ENCODE peak calls at places on chromosomes 13 and 19, in five cellular contexts. One of them, this sample, is unnamed.

GRCh38 chr13:98022210-98022609 is 68.7 kb downstream of the IPO5 start:
- DNase-seq in body of pancreas: no peak
- DNase-seq in GM23338: no peak
- DNase-seq in lower lobe of right lung: no peak
- DNase-seq in uterus: no peak
- DNase-seq in this sample: no peak

GRCh38 chr13:76053181-76053580 is 417.1 kb downstream of the LMO7 start:
- DNase-seq in lower lobe of right lung: no peak
- DNase-seq in body of pancreas: no peak
- DNase-seq in uterus: no peak
- DNase-seq in GM23338: no peak
- DNase-seq in this sample: no peak

GRCh38 chr19:30086916-30087315 is 144.9 kb downstream of the URI1 start:
- DNase-seq in GM23338: no peak
- DNase-seq in uterus: no peak
- DNase-seq in body of pancreas: no peak
- DNase-seq in lower lobe of right lung: peak; percentile 25
- DNase-seq in this sample: no peak

GRCh38 chr13:32039056-32039455 is 7.5 kb downstream of the FRY start:
- DNase-seq in body of pancreas: no peak
- DNase-seq in lower lobe of right lung: no peak
- DNase-seq in GM23338: no peak
- DNase-seq in uterus: no peak
- DNase-seq in this sample: no peak

GRCh38 chr19:30170495-30171137 is 201.6 kb upstream of the ZNF536 start:
- DNase-seq in body of pancreas: no peak
- DNase-seq in GM23338: no peak
- DNase-seq in lower lobe of right lung: no peak
- DNase-seq in uterus: no peak
- DNase-seq in this sample: no peak

GRCh38 chr13:75145926-75146325 is 336.0 kb downstream of the TBC1D4 start:
- DNase-seq in uterus: no peak
- DNase-seq in GM23338: no peak
- DNase-seq in lower lobe of right lung: no peak
- DNase-seq in body of pancreas: no peak
- DNase-seq in this sample: no peak

GRCh38 chr13:30145709-30146367 is 161.5 kb downstream of the KATNAL1 start:
- DNase-seq in uterus: no peak
- DNase-seq in body of pancreas: no peak
- DNase-seq in lower lobe of right lung: no peak
- DNase-seq in GM23338: no peak
- DNase-seq in this sample: no peak

GRCh38 chr19:30695171-30695875 is 323.1 kb downstream of the ZNF536 start:
- DNase-seq in body of pancreas: no peak
- DNase-seq in GM23338: peak; percentile 78
- DNase-seq in uterus: no peak
- DNase-seq in lower lobe of right lung: no peak
- DNase-seq in this sample: no peak

GRCh38 chr19:29878973-29879654 is 62.9 kb upstream of the URI1 start:
- DNase-seq in lower lobe of right lung: no peak
- DNase-seq in uterus: no peak
- DNase-seq in body of pancreas: no peak
- DNase-seq in GM23338: peak; percentile 50
- DNase-seq in this sample: peak; percentile 74

GRCh38 chr19:40702337-40703012 is 12.0 kb upstream of the NUMBL start:
- DNase-seq in lower lobe of right lung: no peak
- DNase-seq in GM23338: peak; percentile 82
- DNase-seq in body of pancreas: peak; percentile 46
- DNase-seq in uterus: peak; percentile 71
- DNase-seq in this sample: no peak

GRCh38 chr13:102729560-102730275 is 34.9 kb upstream of the METTL21C start:
- DNase-seq in GM23338: peak; percentile 17
- DNase-seq in body of pancreas: no peak
- DNase-seq in lower lobe of right lung: no peak
- DNase-seq in uterus: no peak
- DNase-seq in this sample: no peak

GRCh38 chr19:12090807-12091206 is 26.3 kb downstream of the ZNF844 start:
- DNase-seq in body of pancreas: peak; percentile 50
- DNase-seq in lower lobe of right lung: peak; percentile 71
- DNase-seq in uterus: peak; percentile 52
- DNase-seq in GM23338: peak; percentile 71
- DNase-seq in this sample: no peak

GRCh38 chr19:31118292-31118925 is 230.8 kb downstream of the TSHZ3 start:
- DNase-seq in body of pancreas: no peak
- DNase-seq in lower lobe of right lung: peak; percentile 47
- DNase-seq in GM23338: peak; percentile 23
- DNase-seq in uterus: no peak
- DNase-seq in this sample: no peak

GRCh38 chr19:44712864-44713515 is 14.0 kb downstream of the CEACAM16 start:
- DNase-seq in uterus: no peak
- DNase-seq in lower lobe of right lung: no peak
- DNase-seq in body of pancreas: no peak
- DNase-seq in GM23338: peak; percentile 66
- DNase-seq in this sample: no peak

GRCh38 chr13:99865420-99865930 is 106.1 kb downstream of the ZIC5 start:
- DNase-seq in GM23338: no peak
- DNase-seq in uterus: no peak
- DNase-seq in body of pancreas: no peak
- DNase-seq in lower lobe of right lung: no peak
- DNase-seq in this sample: no peak

GRCh38 chr19:56547535-56547934 is 8.8 kb downstream of the ZFP28 start:
- DNase-seq in GM23338: peak; percentile 77
- DNase-seq in body of pancreas: no peak
- DNase-seq in lower lobe of right lung: no peak
- DNase-seq in uterus: no peak
- DNase-seq in this sample: no peak

GRCh38 chr13:91025442-91025841 is 322.0 kb upstream of the MIR17HG start:
- DNase-seq in lower lobe of right lung: no peak
- DNase-seq in uterus: no peak
- DNase-seq in GM23338: no peak
- DNase-seq in body of pancreas: no peak
- DNase-seq in this sample: no peak

GRCh38 chr13:111006508-111007031 is 91.7 kb upstream of the ANKRD10 start:
- DNase-seq in body of pancreas: peak; percentile 88
- DNase-seq in uterus: peak; percentile 80
- DNase-seq in lower lobe of right lung: no peak
- DNase-seq in GM23338: peak; percentile 19
- DNase-seq in this sample: peak; percentile 73

GRCh38 chr19:35830986-35831385 is 18.3 kb upstream of the PRODH2 start:
- DNase-seq in body of pancreas: no peak
- DNase-seq in lower lobe of right lung: no peak
- DNase-seq in GM23338: no peak
- DNase-seq in uterus: no peak
- DNase-seq in this sample: no peak

GRCh38 chr13:99383511-99383921 is 76.3 kb upstream of the GPR183 start:
- DNase-seq in body of pancreas: no peak
- DNase-seq in lower lobe of right lung: no peak
- DNase-seq in GM23338: no peak
- DNase-seq in uterus: no peak
- DNase-seq in this sample: no peak

GRCh38 chr19:45200614-45201013 is 22.0 kb downstream of the BLOC1S3 start:
- DNase-seq in body of pancreas: peak; percentile 31
- DNase-seq in uterus: peak; percentile 30
- DNase-seq in GM23338: peak; percentile 83
- DNase-seq in lower lobe of right lung: no peak
- DNase-seq in this sample: no peak

GRCh38 chr19:31171936-31172335 is 177.3 kb downstream of the TSHZ3 start:
- DNase-seq in GM23338: no peak
- DNase-seq in uterus: no peak
- DNase-seq in body of pancreas: no peak
- DNase-seq in lower lobe of right lung: no peak
- DNase-seq in this sample: no peak

GRCh38 chr13:50144473-50145160 is 129.4 kb downstream of the KCNRG start:
- DNase-seq in lower lobe of right lung: no peak
- DNase-seq in body of pancreas: no peak
- DNase-seq in GM23338: no peak
- DNase-seq in uterus: no peak
- DNase-seq in this sample: no peak

GRCh38 chr19:40605201-40605971 is 4.2 kb downstream of the LTBP4 start:
- DNase-seq in GM23338: peak; percentile 75
- DNase-seq in lower lobe of right lung: peak; percentile 89
- DNase-seq in uterus: peak; percentile 67
- DNase-seq in body of pancreas: peak; percentile 83
- DNase-seq in this sample: peak; percentile 83

GRCh38 chr19:52191374-52191773 is 1.5 kb downstream of the PPP2R1A start:
- DNase-seq in GM23338: no peak
- DNase-seq in uterus: no peak
- DNase-seq in body of pancreas: no peak
- DNase-seq in lower lobe of right lung: no peak
- DNase-seq in this sample: no peak

GRCh38 chr19:52189745-52190678 is at the start of gene PPP2R1A:
- DNase-seq in uterus: peak; percentile 100
- DNase-seq in GM23338: peak; percentile 100
- DNase-seq in body of pancreas: peak; percentile 100
- DNase-seq in lower lobe of right lung: peak; percentile 100
- DNase-seq in this sample: peak; percentile 100

GRCh38 chr19:52187407-52187806 is 2.4 kb upstream of the PPP2R1A start:
- DNase-seq in lower lobe of right lung: no peak
- DNase-seq in GM23338: no peak
- DNase-seq in uterus: no peak
- DNase-seq in body of pancreas: no peak
- DNase-seq in this sample: no peak

GRCh38 chr19:52190679-52191293 is 934 bp downstream of the PPP2R1A start:
- DNase-seq in body of pancreas: no peak
- DNase-seq in lower lobe of right lung: peak; percentile 55
- DNase-seq in uterus: no peak
- DNase-seq in GM23338: peak; percentile 58
- DNase-seq in this sample: no peak

DNA sequence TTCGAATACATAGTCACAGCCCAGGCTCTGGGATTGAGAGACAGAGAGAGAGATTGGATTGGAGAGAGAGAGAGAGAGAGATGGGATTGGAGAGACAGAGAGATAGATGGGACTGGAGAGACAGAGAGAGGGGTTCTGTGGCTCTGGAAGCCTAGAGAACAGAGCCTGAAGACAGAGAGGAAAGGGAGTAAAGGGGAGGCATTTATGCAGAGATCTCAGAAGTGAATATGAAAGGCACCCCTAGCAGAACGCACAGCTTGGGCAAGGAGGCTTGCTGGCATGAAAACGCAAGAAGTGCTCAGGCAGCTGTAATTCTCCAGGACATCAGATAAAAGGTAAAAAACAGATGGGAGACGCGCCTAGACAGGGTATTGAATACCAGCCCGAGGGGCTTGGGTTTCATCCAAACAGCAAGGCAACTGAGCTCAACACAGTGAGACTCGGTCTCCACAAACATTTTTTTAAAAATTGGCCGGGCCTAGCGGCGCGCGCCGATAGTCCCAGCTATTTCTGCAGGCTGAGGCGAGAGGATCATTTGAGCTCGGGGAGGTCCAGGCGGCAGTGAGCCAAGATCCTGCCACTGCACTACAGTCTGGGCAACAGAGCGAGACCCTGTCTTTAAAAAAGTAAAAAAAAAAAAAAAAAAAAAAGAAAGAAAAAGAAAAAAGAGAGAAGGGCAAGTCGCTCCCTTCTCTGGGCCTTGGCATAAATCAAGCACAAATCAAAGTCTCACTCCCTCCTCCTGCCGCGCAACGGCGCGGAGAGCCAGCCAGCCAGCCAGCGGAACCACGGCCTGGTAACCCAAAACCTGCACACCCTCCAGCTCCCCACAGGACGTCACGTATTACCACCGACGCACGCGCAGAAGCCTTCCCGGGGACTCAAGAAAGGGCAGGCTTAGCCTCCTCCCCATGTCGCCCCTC is 769 bp upstream of the PPP2R1A start:
- DNase-seq in body of pancreas: no peak
- DNase-seq in lower lobe of right lung: peak; percentile 99
- DNase-seq in uterus: no peak
- DNase-seq in GM23338: peak; percentile 66
- DNase-seq in this sample: peak; percentile 99
- H3K4me1 ChIP-seq in body of pancreas: peaks cover 40% of the 10 kb centered on the region
- H3K4me1 ChIP-seq in lower lobe of right lung: peaks cover 36% of the 10 kb centered on the region
- H3K4me1 ChIP-seq in uterus: peaks cover 21% of the 10 kb centered on the region
- H3K4me1 ChIP-seq in GM23338: peaks cover 18% of the 10 kb centered on the region
- H3K4me1 ChIP-seq in this sample: peaks cover 10% of the 10 kb centered on the region

GRCh38 chr19:6060600-6061391 is 49.5 kb downstream of the RFX2 start:
- DNase-seq in GM23338: no peak
- DNase-seq in body of pancreas: no peak
- DNase-seq in lower lobe of right lung: no peak
- DNase-seq in uterus: no peak
- DNase-seq in this sample: no peak
- H3K4me1 ChIP-seq in GM23338: no peaks in the 10 kb centered on the region
- H3K4me1 ChIP-seq in body of pancreas: peaks cover 26% of the 10 kb centered on the region
- H3K4me1 ChIP-seq in lower lobe of right lung: peaks cover 100% of the 10 kb centered on the region
- H3K4me1 ChIP-seq in uterus: peaks cover 41% of the 10 kb centered on the region
- H3K4me1 ChIP-seq in this sample: peaks cover 80% of the 10 kb centered on the region

DNA sequence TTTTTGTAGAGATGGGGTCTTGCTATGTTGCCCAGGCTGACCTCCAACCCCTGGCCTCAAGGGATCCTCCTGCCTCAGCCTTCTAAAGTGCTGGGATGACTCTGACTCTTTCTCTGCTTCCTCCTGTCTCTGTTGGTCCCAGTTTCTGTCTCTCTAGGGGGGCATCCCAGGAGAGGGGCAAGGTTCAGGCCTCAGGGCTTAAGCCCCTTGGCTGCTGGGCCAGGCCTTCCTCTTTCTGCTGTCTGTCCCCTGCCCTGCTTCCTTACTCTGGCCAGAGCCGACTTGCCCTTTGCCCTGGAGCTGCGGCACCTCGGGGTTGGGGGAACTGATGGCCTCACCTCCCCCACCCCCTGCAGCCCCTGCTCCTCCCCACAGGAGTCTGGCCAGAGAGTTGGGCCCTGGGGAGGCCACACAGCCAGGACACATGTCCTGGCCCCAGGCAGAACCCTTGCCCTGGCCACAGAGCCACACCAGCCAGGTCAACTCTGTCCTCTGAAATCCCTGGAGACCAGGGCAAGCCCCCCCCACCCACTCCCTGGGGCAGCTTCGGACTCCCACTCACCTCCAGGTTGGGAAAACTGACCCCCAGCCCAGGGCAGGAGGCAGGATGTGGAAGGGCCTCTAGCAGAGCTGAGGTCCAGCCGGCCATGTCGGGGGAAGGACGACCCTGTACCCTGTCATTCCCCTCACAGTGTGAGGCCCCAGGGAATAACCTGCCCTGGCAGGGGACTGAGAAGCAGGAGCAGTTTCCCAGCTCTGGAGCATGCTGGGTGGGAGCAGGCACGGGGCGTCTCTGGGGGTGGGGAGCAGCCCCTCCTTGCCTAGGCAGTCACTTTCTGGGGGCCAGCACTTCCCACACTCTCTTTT is 23.7 kb downstream of the CEBPA start:
- DNase-seq in uterus: no peak
- DNase-seq in GM23338: no peak
- DNase-seq in lower lobe of right lung: peak; percentile 78
- DNase-seq in body of pancreas: no peak
- DNase-seq in this sample: no peak
- H3K4me1 ChIP-seq in uterus: no peaks in the 10 kb centered on the region
- H3K4me1 ChIP-seq in GM23338: no peaks in the 10 kb centered on the region
- H3K4me1 ChIP-seq in lower lobe of right lung: peaks cover 55% of the 10 kb centered on the region
- H3K4me1 ChIP-seq in body of pancreas: peaks cover 8% of the 10 kb centered on the region
- H3K4me1 ChIP-seq in this sample: no peaks in the 10 kb centered on the region

DNA sequence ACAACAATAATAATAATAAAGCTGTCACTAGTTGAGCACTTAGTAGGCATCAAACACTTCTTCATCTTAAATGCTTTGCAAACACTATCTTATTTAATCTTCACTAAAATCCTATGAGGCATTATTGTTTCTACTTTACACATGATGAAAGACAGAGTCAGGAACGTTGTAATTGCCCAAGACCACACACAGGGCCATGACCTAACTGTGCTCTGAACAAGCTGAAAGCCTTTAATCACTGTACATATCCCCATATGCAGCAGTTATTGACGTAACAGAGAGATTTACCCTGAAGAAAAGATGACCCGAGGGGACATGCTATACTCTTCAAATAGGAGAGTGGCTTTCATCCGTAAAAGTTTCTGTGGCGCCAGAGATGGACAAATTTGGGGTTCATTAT is 53.0 kb downstream of the SACS start:
- DNase-seq in GM23338: no peak
- DNase-seq in body of pancreas: no peak
- DNase-seq in lower lobe of right lung: no peak
- DNase-seq in uterus: no peak
- DNase-seq in this sample: no peak
- H3K4me1 ChIP-seq in GM23338: peaks cover 16% of the 10 kb centered on the region
- H3K4me1 ChIP-seq in body of pancreas: no peaks in the 10 kb centered on the region
- H3K4me1 ChIP-seq in lower lobe of right lung: peaks cover 18% of the 10 kb centered on the region
- H3K4me1 ChIP-seq in uterus: peaks cover 13% of the 10 kb centered on the region
- H3K4me1 ChIP-seq in this sample: peaks cover 12% of the 10 kb centered on the region

This sample was measured in ascending aorta.